ENCODE peak calls at places on chromosomes 5 and 9, in nine cellular contexts. C is uterus; U is neural progenitor cell; D is sigmoid colon; B is CD8-positive, alpha-beta T cell; T is aorta; F is tibial artery; Y is GM12878; Q is psoas muscle. J is an unnamed sample.
A peak's percentile ranks its signal among the peaks of the same experiment; 100 is the strongest.

GRCh38 chr9:112049834-112050516 is 125.1 kb downstream of the SUSD1 start:
- DNase-seq in C (no peak), U (no peak), D (no peak), B (no peak), T (no peak), F (no peak), Y (no peak), Q (no peak), J (no peak)

GRCh38 chr9:108609227-108609894 is 246.4 kb downstream of the ACTL7B start:
- DNase-seq in C (no peak), U (no peak), D (no peak), B (no peak), T (no peak), F (no peak), Y (no peak), Q (no peak), J (no peak)

GRCh38 chr5:123156577-123157296 is 67.7 kb downstream of the PRDM6 start:
- DNase-seq in C (no peak), U (no peak), D (no peak), B (no peak), T (no peak), F (no peak), Y (no peak), Q (no peak), J (no peak)

GRCh38 chr9:121261107-121261460 is 6.9 kb upstream of the GSN start:
- DNase-seq in C (no peak), U (peak; percentile 90), D (peak; percentile 72), B (no peak), T (no peak), F (no peak), Y (no peak), Q (peak; percentile 13), J (no peak)

GRCh38 chr5:124057161-124057814 is 545.3 kb downstream of the CSNK1G3 start:
- DNase-seq in C (no peak), U (no peak), D (peak; percentile 66), B (no peak), T (peak; percentile 61), F (peak; percentile 61), Y (peak; percentile 47), Q (peak; percentile 19), J (peak; percentile 27)

GRCh38 chr5:100430268-100430900 is 104.8 kb upstream of the FAM174A start:
- DNase-seq in C (no peak), U (peak; percentile 58), D (peak; percentile 60), B (peak; percentile 20), T (peak; percentile 49), F (no peak), Y (peak; percentile 15), Q (peak; percentile 16), J (peak; percentile 56)

GRCh38 chr5:124583469-124584350 is 162.7 kb downstream of the ZNF608 start:
- DNase-seq in C (no peak), U (no peak), D (no peak), B (no peak), T (no peak), F (no peak), Y (peak; percentile 89), Q (no peak), J (no peak)

GRCh38 chr9:116873937-116874900 is 187.1 kb downstream of the TRIM32 start:
- DNase-seq in C (no peak), U (no peak), D (no peak), B (no peak), T (no peak), F (no peak), Y (no peak), Q (no peak), J (no peak)

GRCh38 chr5:32143991-32144636 is 30.0 kb downstream of the GOLPH3 start:
- DNase-seq in C (no peak), U (no peak), D (no peak), B (no peak), T (no peak), F (no peak), Y (no peak), Q (no peak), J (no peak)

GRCh38 chr9:76512826-76513225 is 53.8 kb downstream of the GCNT1 start:
- DNase-seq in C (no peak), U (no peak), D (no peak), B (no peak), T (no peak), F (no peak), Y (no peak), Q (no peak), J (no peak)

GRCh38 chr5:33423018-33423630 is 17.6 kb upstream of the TARS1 start:
- DNase-seq in C (no peak), U (no peak), D (no peak), B (no peak), T (no peak), F (no peak), Y (no peak), Q (no peak), J (no peak)

GRCh38 chr5:8058626-8059180 is 189.8 kb downstream of the MTRR start:
- DNase-seq in C (no peak), U (no peak), D (no peak), B (no peak), T (no peak), F (no peak), Y (no peak), Q (no peak), J (no peak)

GRCh38 chr5:375336-375920 is 53.9 kb downstream of the AHRR start:
- DNase-seq in C (no peak), U (no peak), D (peak; percentile 55), B (no peak), T (peak; percentile 31), F (peak; percentile 43), Y (no peak), Q (no peak), J (peak; percentile 73)

GRCh38 chr5:96333397-96333790 is 99.7 kb downstream of the PCSK1 start:
- DNase-seq in C (no peak), U (no peak), D (no peak), B (no peak), T (no peak), F (no peak), Y (no peak), Q (no peak), J (no peak)
- H3K4me1 ChIP-seq in C (no peaks in the 10 kb centered on the region), U (no peaks in the 10 kb centered on the region), D (no peaks in the 10 kb centered on the region), B (no peaks in the 10 kb centered on the region), T (peaks cover 2% of the 10 kb centered on the region), F (peaks cover 55% of the 10 kb centered on the region), Y (peaks cover 22% of the 10 kb centered on the region), Q (peaks cover 23% of the 10 kb centered on the region), J (peaks cover 5% of the 10 kb centered on the region)

DNA sequence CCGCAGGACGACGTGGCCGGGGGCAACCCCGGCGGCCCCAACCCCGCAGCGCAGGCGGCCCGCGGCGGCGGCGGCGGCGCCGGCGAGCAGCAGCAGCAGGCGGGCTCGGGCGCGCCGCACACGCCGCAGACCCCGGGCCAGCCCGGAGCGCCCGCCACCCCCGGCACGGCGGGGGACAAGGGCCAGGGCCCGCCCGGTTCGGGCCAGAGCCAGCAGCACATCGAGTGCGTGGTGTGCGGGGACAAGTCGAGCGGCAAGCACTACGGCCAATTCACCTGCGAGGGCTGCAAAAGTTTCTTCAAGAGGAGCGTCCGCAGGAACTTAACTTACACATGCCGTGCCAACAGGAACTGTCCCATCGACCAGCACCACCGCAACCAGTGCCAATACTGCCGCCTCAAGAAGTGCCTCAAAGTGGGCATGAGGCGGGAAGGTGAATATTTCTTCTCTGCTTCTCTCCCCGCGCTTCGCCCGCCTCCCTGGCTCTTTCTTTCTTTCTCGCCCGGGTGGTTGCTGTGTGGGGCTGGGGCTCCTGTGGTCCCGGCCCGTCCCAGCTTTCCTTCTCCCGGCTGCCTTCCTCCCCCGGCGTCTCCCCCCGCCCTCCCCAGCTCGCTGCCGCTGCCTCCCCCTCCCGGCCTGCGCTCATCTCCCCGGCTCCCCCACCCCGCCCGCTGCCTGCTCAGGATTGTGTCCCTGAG is 2.2 kb downstream of the NR2F1 start:
- DNase-seq in C (no peak), U (peak; percentile 67), D (peak; percentile 69), B (no peak), T (no peak), F (no peak), Y (no peak), Q (no peak), J (peak; percentile 84)
- H3K27ac ChIP-seq in C (peak overlapping the region; percentile 92), U (no peak overlapping the region), D (peak overlapping the region; percentile 90), B (no peak overlapping the region), T (no peak overlapping the region), F (no peak overlapping the region), Y (no peak overlapping the region), Q (peak overlapping the region; percentile 16), J (peak overlapping the region; percentile 51)

GRCh38 chr5:74432240-74432639 is 208.3 kb downstream of the ENC1 start:
- DNase-seq in C (no peak), U (no peak), D (no peak), B (no peak), T (no peak), F (no peak), Y (no peak), Q (no peak), J (no peak)

GRCh38 chr5:74430910-74431309 is 209.6 kb downstream of the ENC1 start:
- DNase-seq in C (no peak), U (no peak), D (no peak), B (no peak), T (no peak), F (no peak), Y (no peak), Q (no peak), J (no peak)

GRCh38 chr5:74434124-74434899 is 206.2 kb downstream of the ENC1 start:
- DNase-seq in C (no peak), U (peak; percentile 74), D (no peak), B (no peak), T (no peak), F (no peak), Y (no peak), Q (no peak), J (no peak)

GRCh38 chr5:74429495-74429894 is 211.0 kb downstream of the ENC1 start:
- DNase-seq in C (no peak), U (no peak), D (no peak), B (no peak), T (no peak), F (no peak), Y (no peak), Q (no peak), J (no peak)

GRCh38 chr5:74433255-74434123 is 207.0 kb downstream of the ENC1 start:
- DNase-seq in C (no peak), U (peak; percentile 67), D (no peak), B (no peak), T (no peak), F (no peak), Y (peak; percentile 68), Q (no peak), J (peak; percentile 26)
- H3K4me1 ChIP-seq in C (no peaks in the 10 kb centered on the region), U (peaks cover 42% of the 10 kb centered on the region), D (no peaks in the 10 kb centered on the region), B (no peaks in the 10 kb centered on the region), T (no peaks in the 10 kb centered on the region), F (no peaks in the 10 kb centered on the region), Y (peaks cover 6% of the 10 kb centered on the region), Q (peaks cover 4% of the 10 kb centered on the region), J (peaks cover 9% of the 10 kb centered on the region)

GRCh38 chr9:133952598-133953550 is 39.2 kb downstream of the VAV2 start:
- DNase-seq in C (no peak), U (no peak), D (no peak), B (no peak), T (peak; percentile 35), F (no peak), Y (no peak), Q (no peak), J (no peak)
- H3K27ac ChIP-seq in C (no peak overlapping the region), U (no peak overlapping the region), D (no peak overlapping the region), B (no peak overlapping the region), T (no peak overlapping the region), F (no peak overlapping the region), Y (peak overlapping the region; percentile 91), Q (no peak overlapping the region), J (no peak overlapping the region)

DNA sequence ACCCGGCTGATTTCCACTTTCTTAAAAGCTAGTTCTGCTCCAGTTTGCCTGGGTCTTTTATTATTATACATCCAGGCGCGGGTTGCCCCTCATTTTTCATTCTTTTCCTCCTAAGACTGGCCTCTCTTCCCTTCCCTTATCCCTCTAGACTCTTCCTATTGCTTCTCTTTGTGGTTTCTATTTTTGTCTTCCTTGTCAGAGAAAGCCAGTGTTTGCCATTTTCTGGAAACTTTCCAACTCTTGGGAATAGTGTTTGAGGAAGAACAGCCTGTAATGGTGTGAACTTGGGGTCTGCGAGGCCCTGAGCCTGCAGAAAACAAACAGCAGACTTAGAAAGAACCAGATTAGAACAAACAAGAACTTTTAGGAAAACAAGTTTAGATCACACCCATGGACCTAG is 15.6 kb downstream of the PRKACG start:
- DNase-seq in C (no peak), U (no peak), D (no peak), B (no peak), T (no peak), F (no peak), Y (no peak), Q (no peak), J (no peak)
- H3K4me1 ChIP-seq in C (no peaks in the 10 kb centered on the region), U (peaks cover 36% of the 10 kb centered on the region), D (no peaks in the 10 kb centered on the region), B (peaks cover 6% of the 10 kb centered on the region), T (no peaks in the 10 kb centered on the region), F (no peaks in the 10 kb centered on the region), Y (peaks cover 11% of the 10 kb centered on the region), Q (no peaks in the 10 kb centered on the region), J (no peaks in the 10 kb centered on the region)

J was measured in upper lobe of left lung.